ENCODE peak calls at places on chromosomes 13 and 19, in nine cellular contexts. B is HFF-Myc, N is C1 segment of cervical spinal cord, O is endothelial cell, P is IMR-90, M is aorta, D is amniotic stem cell, V is NCI-H1048, R is NCI-H82. W is an unnamed sample.

GRCh38 chr19:15811476-15811875 is 4.0 kb downstream of the OR10H1 start:
- DNase-seq in B (no peak), N (no peak), O (no peak), P (no peak), M (no peak), D (no peak), V (no peak), R (no peak), W (no peak)

GRCh38 chr13:22789027-22789593 is 391.7 kb upstream of the SGCG start:
- DNase-seq in B (no peak), N (no peak), O (no peak), P (no peak), M (no peak), D (no peak), V (no peak), R (peak), W (no peak)

GRCh38 chr13:114211446-114211845 is 23.3 kb upstream of the CDC16 start:
- DNase-seq in B (no peak), N (no peak), O (no peak), P (no peak), M (no peak), D (no peak), V (no peak), R (no peak), W (no peak)

GRCh38 chr19:17390665-17391370 is 3.2 kb downstream of the CCDC194 start:
- DNase-seq in B (peak), N (peak), O (peak), P (peak), M (peak), D (peak), V (peak), R (peak), W (peak)

GRCh38 chr13:98752111-98752941 is at the start of gene SLC15A1:
- DNase-seq in B (no peak), N (no peak), O (peak), P (no peak), M (no peak), D (no peak), V (no peak), R (peak), W (peak)

GRCh38 chr19:18928018-18928805 is 8.7 kb downstream of the DDX49 start:
- DNase-seq in B (no peak), N (no peak), O (no peak), P (no peak), M (no peak), D (no peak), V (no peak), R (no peak), W (no peak)

GRCh38 chr19:43741075-43741840 is 13.5 kb downstream of the SMG9 start:
- DNase-seq in B (no peak), N (no peak), O (no peak), P (no peak), M (no peak), D (no peak), V (no peak), R (no peak), W (no peak)

GRCh38 chr19:58108546-58108817 is 10.5 kb upstream of the ZSCAN18 start:
- DNase-seq in B (no peak), N (no peak), O (no peak), P (no peak), M (no peak), D (no peak), V (no peak), R (no peak), W (no peak)

GRCh38 chr13:112066624-112067004 is 335 bp upstream of the SOX1 start:
- DNase-seq in B (no peak), N (peak), O (peak), P (no peak), M (no peak), D (no peak), V (no peak), R (peak), W (peak)

GRCh38 chr13:105442941-105443340 is 1092.5 kb downstream of the EFNB2 start:
- DNase-seq in B (peak), N (no peak), O (no peak), P (peak), M (no peak), D (peak), V (peak), R (no peak), W (no peak)

GRCh38 chr19:43380771-43381386 is 27.4 kb downstream of the CD177 start:
- DNase-seq in B (no peak), N (no peak), O (no peak), P (no peak), M (no peak), D (no peak), V (no peak), R (no peak), W (peak)

GRCh38 chr19:4688587-4688986 is 18.4 kb upstream of the MYDGF start:
- DNase-seq in B (no peak), N (no peak), O (no peak), P (no peak), M (no peak), D (no peak), V (no peak), R (no peak), W (no peak)

W was measured in lower leg skin.